ENCODE peak calls at places on chromosomes 6 and 20, in five cellular contexts. O, K, X, T and P are unnamed samples.

GRCh38 chr20:63475209-63475608 is 2.8 kb upstream of the KCNQ2 start:
- DNase-seq in O (no peak), K (peak), X (no peak), T (no peak), P (no peak)

GRCh38 chr20:17225891-17226409 is 890 bp upstream of the PCSK2 start:
- DNase-seq in K (no peak), X (no peak), T (no peak), O (no peak), P (peak)

GRCh38 chr6:157946865-157947532 is 34.7 kb upstream of the SYNJ2 start:
- DNase-seq in X (no peak), T (peak), K (peak), O (no peak), P (peak)

GRCh38 chr6:166106076-166106686 is 61.5 kb downstream of the TBXT start:
- DNase-seq in K (peak), X (no peak), T (peak), O (peak), P (peak)

GRCh38 chr20:3045816-3046676 is at the start of gene MRPS26:
- DNase-seq in K (peak), O (peak), X (peak), T (peak), P (peak)

GRCh38 chr20:63854069-63854765 is 7.1 kb upstream of the ABHD16B start:
- DNase-seq in K (no peak), X (peak), O (no peak), T (no peak), P (peak)

GRCh38 chr6:151765444-151765886 is 42.0 kb upstream of the ESR1 start:
- DNase-seq in X (peak), K (peak), O (peak), T (peak), P (peak)

GRCh38 chr6:106119991-106120390 is 33.9 kb downstream of the PRDM1 start:
- DNase-seq in O (no peak), X (no peak), T (no peak), K (peak), P (no peak)

GRCh38 chr6:84103029-84103428 is 69.5 kb downstream of the MRAP2 start:
- DNase-seq in K (no peak), O (no peak), X (no peak), T (no peak), P (no peak)

GRCh38 chr6:33075568-33076405 is at the start of gene HLA-DPB1:
- DNase-seq in T (peak), O (peak), K (peak), X (peak), P (peak)

GRCh38 chr6:4664117-4664626 is 112.0 kb upstream of the CDYL start:
- DNase-seq in K (peak), X (no peak), O (no peak), T (no peak), P (no peak)